ENCODE peak calls at places on chromosomes 12 and 14, in six cellular contexts. One of them, this sample, is unnamed.

GRCh38 chr12:65278576-65279386 is at the start of gene MSRB3:
- DNase-seq in T-helper 2 cell: no peak
- DNase-seq in nucleus accumbens: peak
- DNase-seq in EH: peak
- DNase-seq in stimulated activated CD8-positive, alpha-beta memory T cell treated with anti-CD3 and anti-CD28 coated beads, Interleukin-15, amount 100 ng/mL, for 1 hour: no peak
- DNase-seq in SW480: peak
- DNase-seq in this sample: no peak

GRCh38 chr12:116434155-116435065 is 124.8 kb upstream of the MAP1LC3B2 start:
- DNase-seq in stimulated activated CD8-positive, alpha-beta memory T cell treated with anti-CD3 and anti-CD28 coated beads, Interleukin-15, amount 100 ng/mL, for 1 hour: no peak
- DNase-seq in T-helper 2 cell: no peak
- DNase-seq in SW480: peak
- DNase-seq in EH: peak
- DNase-seq in nucleus accumbens: no peak
- DNase-seq in this sample: no peak

GRCh38 chr14:101709533-101709881 is 52.0 kb upstream of the PPP2R5C start:
- DNase-seq in EH: no peak
- DNase-seq in SW480: no peak
- DNase-seq in nucleus accumbens: no peak
- DNase-seq in stimulated activated CD8-positive, alpha-beta memory T cell treated with anti-CD3 and anti-CD28 coated beads, Interleukin-15, amount 100 ng/mL, for 1 hour: no peak
- DNase-seq in T-helper 2 cell: no peak
- DNase-seq in this sample: no peak

GRCh38 chr14:101352567-101352966 is 208.7 kb upstream of the DIO3 start:
- DNase-seq in SW480: no peak
- DNase-seq in nucleus accumbens: no peak
- DNase-seq in T-helper 2 cell: no peak
- DNase-seq in stimulated activated CD8-positive, alpha-beta memory T cell treated with anti-CD3 and anti-CD28 coated beads, Interleukin-15, amount 100 ng/mL, for 1 hour: no peak
- DNase-seq in EH: no peak
- DNase-seq in this sample: no peak

GRCh38 chr12:6250343-6250742 is 50.1 kb downstream of the CD9 start:
- DNase-seq in EH: peak
- DNase-seq in nucleus accumbens: no peak
- DNase-seq in stimulated activated CD8-positive, alpha-beta memory T cell treated with anti-CD3 and anti-CD28 coated beads, Interleukin-15, amount 100 ng/mL, for 1 hour: no peak
- DNase-seq in T-helper 2 cell: no peak
- DNase-seq in SW480: no peak
- DNase-seq in this sample: no peak

GRCh38 chr12:115937345-115937744 is 340.1 kb downstream of the MED13L start:
- DNase-seq in stimulated activated CD8-positive, alpha-beta memory T cell treated with anti-CD3 and anti-CD28 coated beads, Interleukin-15, amount 100 ng/mL, for 1 hour: no peak
- DNase-seq in nucleus accumbens: no peak
- DNase-seq in T-helper 2 cell: no peak
- DNase-seq in SW480: no peak
- DNase-seq in EH: no peak
- DNase-seq in this sample: no peak

GRCh38 chr14:72291908-72292688 is 359.9 kb downstream of the RGS6 start:
- DNase-seq in SW480: peak
- DNase-seq in EH: peak
- DNase-seq in stimulated activated CD8-positive, alpha-beta memory T cell treated with anti-CD3 and anti-CD28 coated beads, Interleukin-15, amount 100 ng/mL, for 1 hour: no peak
- DNase-seq in T-helper 2 cell: no peak
- DNase-seq in nucleus accumbens: no peak
- DNase-seq in this sample: no peak

GRCh38 chr12:124399622-124400021 is 104.7 kb downstream of the RFLNA start:
- DNase-seq in T-helper 2 cell: no peak
- DNase-seq in SW480: no peak
- DNase-seq in stimulated activated CD8-positive, alpha-beta memory T cell treated with anti-CD3 and anti-CD28 coated beads, Interleukin-15, amount 100 ng/mL, for 1 hour: no peak
- DNase-seq in nucleus accumbens: no peak
- DNase-seq in EH: peak
- DNase-seq in this sample: no peak

GRCh38 chr12:106369624-106370346 is 12.2 kb downstream of the POLR3B start:
- DNase-seq in nucleus accumbens: no peak
- DNase-seq in T-helper 2 cell: no peak
- DNase-seq in EH: peak
- DNase-seq in stimulated activated CD8-positive, alpha-beta memory T cell treated with anti-CD3 and anti-CD28 coated beads, Interleukin-15, amount 100 ng/mL, for 1 hour: no peak
- DNase-seq in SW480: no peak
- DNase-seq in this sample: no peak

GRCh38 chr12:123143753-123144461 is 7.0 kb downstream of the PITPNM2 start:
- DNase-seq in EH: peak
- DNase-seq in T-helper 2 cell: no peak
- DNase-seq in SW480: no peak
- DNase-seq in nucleus accumbens: no peak
- DNase-seq in stimulated activated CD8-positive, alpha-beta memory T cell treated with anti-CD3 and anti-CD28 coated beads, Interleukin-15, amount 100 ng/mL, for 1 hour: no peak
- DNase-seq in this sample: no peak

GRCh38 chr12:19171731-19172130 is 42.2 kb downstream of the PLEKHA5 start:
- DNase-seq in SW480: no peak
- DNase-seq in T-helper 2 cell: no peak
- DNase-seq in nucleus accumbens: no peak
- DNase-seq in stimulated activated CD8-positive, alpha-beta memory T cell treated with anti-CD3 and anti-CD28 coated beads, Interleukin-15, amount 100 ng/mL, for 1 hour: no peak
- DNase-seq in EH: peak
- DNase-seq in this sample: no peak